ENCODE peak calls at places on chromosomes 6 and 20, in four cellular contexts. One of them, this sample, is unnamed.

GRCh38 chr6:20921533-20921932 is 387.3 kb downstream of the CDKAL1 start:
- DNase-seq in HAP-1: no peak
- DNase-seq in activated CD4-positive, CD25-positive, alpha-beta regulatory T cell: no peak
- DNase-seq in kidney tubule cell: no peak
- DNase-seq in this sample: no peak

GRCh38 chr6:106397441-106397840 is 36.9 kb downstream of the CRYBG1 start:
- DNase-seq in HAP-1: no peak
- DNase-seq in activated CD4-positive, CD25-positive, alpha-beta regulatory T cell: no peak
- DNase-seq in kidney tubule cell: peak; percentile 71
- DNase-seq in this sample: no peak

GRCh38 chr6:3813150-3813780 is 35.9 kb upstream of the FAM50B start:
- DNase-seq in HAP-1: no peak
- DNase-seq in activated CD4-positive, CD25-positive, alpha-beta regulatory T cell: no peak
- DNase-seq in kidney tubule cell: peak; percentile 89
- DNase-seq in this sample: peak; percentile 69

GRCh38 chr6:452301-453067 is 60.9 kb downstream of the IRF4 start:
- DNase-seq in HAP-1: no peak
- DNase-seq in activated CD4-positive, CD25-positive, alpha-beta regulatory T cell: no peak
- DNase-seq in kidney tubule cell: no peak
- DNase-seq in this sample: no peak

GRCh38 chr6:87016772-87017171 is 78.1 kb downstream of the CGA start:
- DNase-seq in HAP-1: no peak
- DNase-seq in activated CD4-positive, CD25-positive, alpha-beta regulatory T cell: no peak
- DNase-seq in kidney tubule cell: no peak
- DNase-seq in this sample: no peak

GRCh38 chr6:139376054-139376355 is 1.6 kb upstream of the CITED2 start:
- DNase-seq in HAP-1: no peak
- DNase-seq in activated CD4-positive, CD25-positive, alpha-beta regulatory T cell: no peak
- DNase-seq in kidney tubule cell: no peak
- DNase-seq in this sample: no peak

GRCh38 chr6:38509713-38510112 is 130.0 kb downstream of the BTBD9 start:
- DNase-seq in HAP-1: peak; percentile 51
- DNase-seq in activated CD4-positive, CD25-positive, alpha-beta regulatory T cell: no peak
- DNase-seq in kidney tubule cell: peak; percentile 82
- DNase-seq in this sample: no peak

GRCh38 chr6:116191881-116192280 is 62.0 kb downstream of the TSPYL4 start:
- DNase-seq in HAP-1: no peak
- DNase-seq in activated CD4-positive, CD25-positive, alpha-beta regulatory T cell: no peak
- DNase-seq in kidney tubule cell: peak; percentile 57
- DNase-seq in this sample: no peak

GRCh38 chr20:33076662-33077398 is 2.6 kb upstream of the BPIFB4 start:
- DNase-seq in HAP-1: no peak
- DNase-seq in activated CD4-positive, CD25-positive, alpha-beta regulatory T cell: no peak
- DNase-seq in kidney tubule cell: peak; percentile 39
- DNase-seq in this sample: no peak

GRCh38 chr6:2529217-2529719 is 221.5 kb downstream of the MYLK4 start:
- DNase-seq in HAP-1: no peak
- DNase-seq in activated CD4-positive, CD25-positive, alpha-beta regulatory T cell: no peak
- DNase-seq in kidney tubule cell: no peak
- DNase-seq in this sample: no peak

GRCh38 chr6:116217069-116217468 is 36.8 kb downstream of the TSPYL4 start:
- DNase-seq in HAP-1: peak; percentile 31
- DNase-seq in activated CD4-positive, CD25-positive, alpha-beta regulatory T cell: no peak
- DNase-seq in kidney tubule cell: peak; percentile 44
- DNase-seq in this sample: no peak

GRCh38 chr6:84033523-84034451 is at the start of gene MRAP2:
- DNase-seq in HAP-1: peak; percentile 18
- DNase-seq in activated CD4-positive, CD25-positive, alpha-beta regulatory T cell: no peak
- DNase-seq in kidney tubule cell: peak; percentile 45
- DNase-seq in this sample: no peak

GRCh38 chr20:31845300-31845863 is at the start of gene FOXS1:
- DNase-seq in HAP-1: no peak
- DNase-seq in activated CD4-positive, CD25-positive, alpha-beta regulatory T cell: no peak
- DNase-seq in kidney tubule cell: no peak
- DNase-seq in this sample: peak; percentile 43